ENCODE peak calls at places on chromosome 2, in five cellular contexts. M is right lobe of liver; E is ovary; G is CD8-positive, alpha-beta memory T cell; Y is DND-41. S is an unnamed sample.

GRCh38 chr2:225040862-225041209 is 1.4 kb downstream of the DOCK10 start:
- DNase-seq in Y (peak), E (no peak), G (peak), M (peak), S (no peak)

GRCh38 chr2:122681626-122682025 is 926.2 kb downstream of the TSN start:
- DNase-seq in M (no peak), Y (no peak), E (no peak), G (no peak), S (no peak)

GRCh38 chr2:55425449-55425848 is 5.8 kb upstream of the CCDC88A start:
- DNase-seq in M (no peak), G (no peak), Y (no peak), E (no peak), S (no peak)

GRCh38 chr2:109513749-109514588 is 99.8 kb downstream of the SEPTIN10 start:
- DNase-seq in G (no peak), Y (peak), M (no peak), E (peak), S (no peak)

GRCh38 chr2:108459441-108459840 is 10.4 kb downstream of the GCC2 start:
- DNase-seq in G (no peak), Y (no peak), M (no peak), E (no peak), S (no peak)

GRCh38 chr2:200177971-200178911 is 128.3 kb upstream of the SPATS2L start:
- DNase-seq in M (no peak), G (no peak), E (peak), Y (no peak), S (no peak)

GRCh38 chr2:233371608-233372007 is 17.3 kb downstream of the DGKD start:
- DNase-seq in Y (no peak), M (no peak), G (no peak), E (no peak), S (no peak)

GRCh38 chr2:65366595-65367125 is 65.7 kb downstream of the SPRED2 start:
- DNase-seq in M (no peak), G (no peak), E (no peak), Y (no peak), S (no peak)

GRCh38 chr2:114008720-114009119 is 118.8 kb downstream of the ACTR3 start:
- DNase-seq in E (no peak), G (no peak), M (no peak), Y (no peak), S (no peak)

GRCh38 chr2:33535409-33535808 is 59.0 kb downstream of the RASGRP3 start:
- DNase-seq in Y (no peak), G (no peak), E (no peak), M (no peak), S (no peak)

GRCh38 chr2:136905779-136906178 is 140.4 kb downstream of the THSD7B start:
- DNase-seq in Y (no peak), E (no peak), G (no peak), M (no peak), S (no peak)

GRCh38 chr2:45210466-45211195 is 201.4 kb upstream of the SIX2 start:
- DNase-seq in Y (no peak), G (no peak), M (no peak), E (no peak), S (no peak)

GRCh38 chr2:27857417-27858172 is 32.6 kb downstream of the RBKS start:
- DNase-seq in E (no peak), Y (no peak), G (no peak), M (no peak), S (no peak)

GRCh38 chr2:200423552-200423951 is 86.3 kb downstream of the KCTD18 start:
- DNase-seq in Y (no peak), M (no peak), G (no peak), E (no peak), S (no peak)

GRCh38 chr2:121356058-121356640 is 71.1 kb upstream of the TFCP2L1 start:
- DNase-seq in M (no peak), G (no peak), E (no peak), Y (peak), S (no peak)

GRCh38 chr2:150528861-150529801 is 41.7 kb upstream of the RND3 start:
- DNase-seq in M (no peak), Y (peak), G (no peak), E (no peak), S (no peak)

GRCh38 chr2:237727363-237727762 is 71.2 kb upstream of the RBM44 start:
- DNase-seq in G (no peak), Y (no peak), M (no peak), E (no peak), S (no peak)

GRCh38 chr2:187552959-187553681 is 1.1 kb downstream of the TFPI start:
- DNase-seq in M (no peak), E (no peak), Y (no peak), G (no peak), S (no peak)

GRCh38 chr2:10647886-10648605 is 41.7 kb downstream of the NOL10 start:
- DNase-seq in Y (no peak), M (no peak), G (no peak), E (no peak), S (no peak)

GRCh38 chr2:3223080-3223923 is 154.3 kb downstream of the EIPR1 start:
- DNase-seq in E (no peak), M (no peak), G (peak), Y (no peak), S (no peak)

GRCh38 chr2:100938031-100939026 is 63.8 kb upstream of the RPL31 start:
- DNase-seq in G (no peak), E (no peak), Y (peak), M (no peak), S (no peak)

GRCh38 chr2:172096661-172097547 is 5.8 kb downstream of the DLX2 start:
- DNase-seq in Y (peak), M (no peak), G (no peak), E (peak), S (no peak)

GRCh38 chr2:42046819-42047487 is 868 bp upstream of the PKDCC start:
- DNase-seq in E (peak), M (no peak), G (no peak), Y (no peak), S (no peak)

GRCh38 chr2:74983606-74984005 is 25.2 kb downstream of the POLE4 start:
- DNase-seq in Y (no peak), M (no peak), G (no peak), E (no peak), S (no peak)

GRCh38 chr2:175853110-175853509 is 149.0 kb downstream of the LNPK start:
- DNase-seq in G (no peak), E (no peak), M (no peak), Y (no peak), S (no peak)

GRCh38 chr2:240898731-240899467 is 2.9 kb upstream of the MAB21L4 start:
- DNase-seq in Y (no peak), E (no peak), M (no peak), G (no peak), S (no peak)

GRCh38 chr2:192091480-192091879 is 103.3 kb downstream of the TMEFF2 start:
- DNase-seq in G (no peak), E (no peak), M (no peak), Y (no peak), S (no peak)

GRCh38 chr2:160022162-160022561 is 40.3 kb downstream of the PLA2R1 start:
- DNase-seq in G (no peak), E (no peak), M (no peak), Y (no peak), S (no peak)

GRCh38 chr2:195818521-195818920 is 161.5 kb downstream of the SLC39A10 start:
- DNase-seq in E (no peak), M (no peak), Y (no peak), G (no peak), S (no peak)

GRCh38 chr2:237687666-237688065 is 60.3 kb downstream of the LRRFIP1 start:
- DNase-seq in E (peak), Y (no peak), M (peak), G (peak), S (peak)

GRCh38 chr2:219369447-219369861 is 18.3 kb downstream of the DNPEP start:
- DNase-seq in E (no peak), M (peak), Y (no peak), G (no peak), S (no peak)

GRCh38 chr2:149438260-149438960 is 108.0 kb downstream of the LYPD6 start:
- DNase-seq in G (no peak), Y (no peak), E (no peak), M (no peak), S (no peak)

GRCh38 chr2:88874063-88874657 is 182.7 kb downstream of the RPIA start:
- DNase-seq in E (no peak), M (no peak), G (peak), Y (peak), S (no peak)

GRCh38 chr2:97950329-97951154 is 45.2 kb downstream of the TMEM131 start:
- DNase-seq in Y (no peak), M (no peak), G (no peak), E (no peak), S (no peak)

GRCh38 chr2:57180042-57180567 is 866.5 kb upstream of the VRK2 start:
- DNase-seq in E (no peak), M (no peak), Y (no peak), G (no peak), S (no peak)

GRCh38 chr2:3787768-3788167 is 84.4 kb downstream of the DCDC2C start:
- DNase-seq in Y (no peak), E (no peak), M (no peak), G (no peak), S (no peak)

GRCh38 chr2:203360833-203361430 is 32.7 kb downstream of the ABI2 start:
- DNase-seq in E (no peak), Y (no peak), G (no peak), M (no peak), S (no peak)
- H3K27ac ChIP-seq in E (no peak), Y (no peak), G (no peak), M (no peak), S (no peak)

GRCh38 chr2:26011990-26012856 is 21.7 kb upstream of the RAB10 start:
- DNase-seq in E (peak), G (no peak), Y (no peak), M (peak), S (no peak)
- H3K27ac ChIP-seq in E (no peak), G (no peak), Y (no peak), M (peak), S (no peak)

DNA sequence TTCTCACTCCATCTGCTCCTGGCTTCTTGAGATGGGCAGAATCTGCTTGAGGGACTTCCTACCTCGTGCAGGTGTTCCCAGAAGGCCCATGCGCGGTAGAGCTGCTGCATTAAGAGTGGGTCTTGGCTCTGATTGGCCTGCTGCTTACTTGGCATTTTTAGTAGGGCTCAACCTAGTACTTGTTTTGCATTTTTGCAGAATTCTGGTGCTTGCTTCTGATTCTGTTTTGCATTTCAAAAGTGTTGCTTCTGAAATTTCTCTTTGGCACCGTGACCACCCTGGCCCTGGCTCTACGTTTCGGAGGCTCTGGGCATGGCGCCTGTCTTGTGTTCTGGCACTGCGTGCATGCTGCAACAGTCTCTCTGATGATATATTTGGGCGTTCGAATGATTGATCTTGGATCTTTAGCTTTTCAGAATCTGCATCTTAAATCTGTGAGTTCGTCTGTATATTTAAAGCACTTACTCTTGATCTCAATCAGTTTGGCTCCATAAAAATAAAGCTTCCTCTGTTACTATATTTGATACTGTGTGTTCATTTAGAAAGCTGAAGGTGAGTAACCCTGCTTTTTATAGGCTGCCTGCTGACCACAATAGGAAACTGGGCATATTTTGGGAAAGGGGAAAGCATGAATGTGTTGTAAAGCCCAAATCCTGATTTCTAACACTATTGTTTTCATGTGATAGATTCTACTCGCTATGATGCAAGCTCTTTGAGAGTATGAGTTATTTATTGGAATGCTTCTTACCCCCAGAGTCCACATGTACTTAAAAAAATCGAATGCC is 22.2 kb downstream of the EFR3B start:
- DNase-seq in Y (no peak), E (no peak), M (no peak), G (no peak), S (no peak)
- H3K27ac ChIP-seq in Y (no peak), E (no peak), M (no peak), G (no peak), S (no peak)

DNA sequence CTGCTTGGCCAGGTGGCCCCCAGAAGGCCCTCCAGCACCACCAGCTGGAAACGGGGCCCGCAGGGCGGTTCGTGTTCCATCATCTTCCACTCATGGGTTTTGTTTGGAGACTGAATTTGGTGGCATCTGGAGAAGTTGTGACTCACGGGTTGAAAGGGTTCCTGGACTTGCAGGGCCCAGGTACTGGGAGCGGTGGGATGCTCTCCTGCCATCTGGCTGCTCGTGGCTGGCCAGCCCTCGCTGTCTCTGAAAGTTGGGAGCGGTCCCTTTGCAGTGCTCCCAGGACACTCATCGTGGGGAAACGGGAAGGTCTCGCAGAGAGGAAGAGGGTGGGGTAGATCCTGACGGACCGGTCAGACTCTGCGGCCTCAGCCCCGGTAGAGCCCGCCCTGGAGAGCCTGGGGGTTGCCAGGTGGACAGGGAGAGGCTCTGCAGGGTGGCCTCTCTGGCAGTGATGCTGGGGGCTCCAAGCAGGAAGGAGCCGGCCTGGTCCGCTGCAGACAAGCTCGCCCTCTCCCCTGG is 47.5 kb downstream of the TWIST2 start:
- DNase-seq in M (no peak), G (no peak), Y (no peak), E (no peak), S (no peak)
- H3K27ac ChIP-seq in M (no peak), G (no peak), Y (no peak), E (no peak), S (no peak)

GRCh38 chr2:26347286-26347865 is 787 bp upstream of the ADGRF3 start:
- DNase-seq in E (no peak), M (no peak), Y (no peak), G (no peak), S (no peak)

GRCh38 chr2:26349690-26350089 is 3.1 kb upstream of the ADGRF3 start:
- DNase-seq in M (no peak), G (no peak), Y (no peak), E (no peak), S (no peak)

GRCh38 chr2:26355038-26355995 is 8.7 kb upstream of the ADGRF3 start:
- DNase-seq in G (no peak), M (no peak), E (no peak), Y (no peak), S (no peak)

GRCh38 chr2:26352892-26353291 is 6.3 kb upstream of the ADGRF3 start:
- DNase-seq in G (no peak), M (no peak), E (no peak), Y (no peak), S (peak)

DNA sequence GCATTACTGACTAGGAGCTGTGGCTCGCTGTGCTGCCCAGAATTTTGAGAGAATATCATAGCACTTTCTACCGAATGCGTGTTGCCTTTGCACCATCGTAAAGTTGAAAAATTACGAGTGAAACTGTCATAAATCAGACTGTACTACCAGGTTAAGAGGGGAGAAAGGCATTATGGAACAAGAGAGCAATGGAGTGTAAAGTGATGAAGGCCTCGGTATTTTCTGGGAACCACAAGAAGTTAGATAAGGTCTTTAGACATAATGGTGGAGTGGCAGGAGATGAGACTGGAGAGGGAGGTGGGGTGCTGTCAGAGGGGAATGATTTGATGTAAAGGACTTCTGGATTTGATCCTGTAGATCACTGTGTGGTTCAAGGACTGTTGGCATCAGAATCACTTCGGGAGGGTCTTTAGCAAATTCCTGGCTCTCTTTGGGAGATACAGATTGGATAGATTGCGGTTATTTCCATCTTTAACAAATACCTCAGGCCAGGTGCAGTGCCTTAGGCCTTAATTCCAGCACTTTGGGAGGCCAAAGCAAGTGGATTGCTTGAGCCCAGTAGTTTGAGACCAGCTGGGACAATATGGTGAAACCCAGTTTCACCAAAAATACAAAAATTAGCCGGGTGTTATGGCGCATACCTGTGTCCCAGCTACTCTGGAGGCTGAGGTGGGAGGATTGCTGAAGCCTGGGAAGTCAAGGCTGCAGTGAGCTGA is 4.9 kb upstream of the ADGRF3 start:
- DNase-seq in M (no peak), G (no peak), E (no peak), Y (no peak), S (no peak)
- H3K27ac ChIP-seq in M (no peak), G (no peak), E (no peak), Y (no peak), S (no peak)

DNA sequence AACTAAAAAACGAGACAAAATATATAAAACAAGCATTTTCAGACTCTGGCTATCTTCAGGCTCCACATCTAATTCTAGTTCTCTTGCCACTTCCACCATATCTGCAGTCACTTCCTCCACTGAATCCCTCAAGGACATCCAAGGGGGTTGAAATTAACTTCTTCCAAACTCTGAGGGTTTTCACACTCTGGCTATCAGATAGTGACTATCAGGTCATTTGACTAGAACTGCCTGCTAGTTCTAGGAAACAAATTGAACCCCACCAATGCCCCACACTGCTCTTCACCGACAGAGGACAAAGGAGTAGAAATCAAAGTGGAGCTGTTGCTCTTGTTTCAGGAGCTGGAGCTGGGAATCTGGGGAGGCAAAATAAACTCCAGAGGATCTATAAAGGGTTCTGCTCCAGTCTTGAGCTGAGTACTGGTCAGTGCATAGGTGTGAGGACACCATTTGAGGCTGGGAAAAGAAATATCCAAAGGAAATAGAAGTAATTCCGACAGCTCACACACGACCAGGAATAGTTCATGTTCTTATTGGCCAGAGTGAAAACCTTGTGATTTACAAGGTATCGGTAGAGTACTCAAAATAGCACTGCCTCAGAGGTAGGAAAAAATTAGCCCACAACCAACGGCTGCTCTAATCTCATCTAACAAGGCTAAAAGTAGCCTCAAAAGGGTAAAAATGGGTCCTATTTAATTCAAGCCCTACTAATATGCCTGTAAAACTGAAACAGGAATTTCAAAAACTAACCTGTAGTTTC is 71.3 kb downstream of the SMC6 start:
- DNase-seq in G (no peak), E (no peak), Y (no peak), M (no peak), S (no peak)
- H3K27ac ChIP-seq in G (no peak), E (no peak), Y (no peak), M (no peak), S (no peak)

GRCh38 chr2:20582600-20583221 is 68.2 kb downstream of the HS1BP3 start:
- DNase-seq in M (no peak), Y (no peak), G (no peak), E (no peak), S (no peak)

GRCh38 chr2:20584637-20585321 is 66.1 kb downstream of the HS1BP3 start:
- DNase-seq in M (no peak), Y (no peak), E (no peak), G (no peak), S (no peak)

GRCh38 chr2:20584045-20584636 is 66.8 kb downstream of the HS1BP3 start:
- DNase-seq in E (no peak), M (no peak), Y (no peak), G (no peak), S (no peak)

GRCh38 chr2:20585351-20585709 is 65.6 kb downstream of the HS1BP3 start:
- DNase-seq in M (no peak), E (no peak), G (no peak), Y (no peak), S (no peak)

DNA sequence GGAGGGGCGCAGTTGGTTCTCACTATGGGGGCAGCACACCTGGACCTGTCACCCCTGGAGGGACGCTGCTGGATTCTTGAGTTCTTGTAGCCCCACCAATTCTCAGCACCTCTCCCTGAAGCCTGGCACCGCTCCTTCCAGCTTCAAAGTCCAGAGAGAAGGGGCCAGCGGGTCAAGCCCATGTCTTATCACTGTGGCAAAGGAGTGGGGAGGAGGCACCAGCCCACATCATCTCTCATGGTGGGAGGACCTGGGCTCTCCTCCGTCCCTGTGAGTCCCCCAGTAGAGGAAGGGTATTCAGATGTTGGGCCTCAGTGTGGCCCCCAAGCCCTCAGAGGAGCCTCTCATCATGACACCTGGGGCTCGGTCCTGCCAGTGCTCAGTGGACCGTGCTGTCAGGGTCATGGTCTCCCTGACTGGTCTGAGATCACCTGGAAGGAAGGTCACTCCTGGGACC is 67.4 kb downstream of the HS1BP3 start:
- DNase-seq in G (no peak), M (no peak), E (no peak), Y (no peak), S (no peak)
- H3K27ac ChIP-seq in G (no peak), M (no peak), E (no peak), Y (no peak), S (no peak)

GRCh38 chr2:30346475-30347169 is 100.4 kb upstream of the LCLAT1 start:
- DNase-seq in E (peak), M (peak), Y (no peak), G (no peak), S (no peak)
- H3K27ac ChIP-seq in E (no peak), M (no peak), Y (no peak), G (no peak), S (no peak)